ENCODE peak calls at places on chromosomes 16 and 17, in six cellular contexts. One of them, this sample, is unnamed. For H3K4me1, the result is how much of the 10 kb centered on the place peaks cover.

GRCh38 chr16:57265850-57266530 is 18.5 kb downstream of the PLLP start:
- DNase-seq in A549: no peak
- DNase-seq in esophagus muscularis mucosa: no peak
- DNase-seq in heart left ventricle: peak
- DNase-seq in tibial nerve: peak
- DNase-seq in breast epithelium: peak
- DNase-seq in this sample: peak

GRCh38 chr17:76852843-76853242 is 15.4 kb upstream of the MGAT5B start:
- DNase-seq in A549: no peak
- DNase-seq in esophagus muscularis mucosa: no peak
- DNase-seq in heart left ventricle: no peak
- DNase-seq in tibial nerve: no peak
- DNase-seq in breast epithelium: no peak
- DNase-seq in this sample: no peak

GRCh38 chr17:44354582-44355309 is 8.9 kb downstream of the FAM171A2 start:
- DNase-seq in A549: no peak
- DNase-seq in esophagus muscularis mucosa: no peak
- DNase-seq in heart left ventricle: no peak
- DNase-seq in tibial nerve: no peak
- DNase-seq in breast epithelium: no peak
- DNase-seq in this sample: no peak

GRCh38 chr17:39175695-39176093 is 9.7 kb upstream of the ARL5C start:
- DNase-seq in A549: no peak
- DNase-seq in esophagus muscularis mucosa: no peak
- DNase-seq in heart left ventricle: no peak
- DNase-seq in tibial nerve: no peak
- DNase-seq in breast epithelium: no peak
- DNase-seq in this sample: no peak

GRCh38 chr17:62692721-62693431 is 65.4 kb downstream of the MRC2 start:
- DNase-seq in A549: peak
- DNase-seq in esophagus muscularis mucosa: no peak
- DNase-seq in heart left ventricle: no peak
- DNase-seq in tibial nerve: no peak
- DNase-seq in breast epithelium: no peak
- DNase-seq in this sample: no peak

GRCh38 chr16:57029161-57030160 is 40.1 kb downstream of the NLRC5 start:
- DNase-seq in A549: no peak
- DNase-seq in esophagus muscularis mucosa: no peak
- DNase-seq in heart left ventricle: no peak
- DNase-seq in tibial nerve: no peak
- DNase-seq in breast epithelium: no peak
- DNase-seq in this sample: no peak

GRCh38 chr17:78575899-78576298 is 1.3 kb downstream of the DNAH17 start:
- DNase-seq in A549: no peak
- DNase-seq in esophagus muscularis mucosa: no peak
- DNase-seq in heart left ventricle: no peak
- DNase-seq in tibial nerve: no peak
- DNase-seq in breast epithelium: no peak
- DNase-seq in this sample: no peak

GRCh38 chr17:28701987-28702751 is 9.5 kb downstream of the PROCA1 start:
- DNase-seq in A549: no peak
- DNase-seq in esophagus muscularis mucosa: no peak
- DNase-seq in heart left ventricle: no peak
- DNase-seq in tibial nerve: no peak
- DNase-seq in breast epithelium: no peak
- DNase-seq in this sample: no peak

GRCh38 chr17:45306623-45307022 is 10.2 kb downstream of the MAP3K14 start:
- DNase-seq in A549: no peak
- DNase-seq in esophagus muscularis mucosa: no peak
- DNase-seq in heart left ventricle: no peak
- DNase-seq in tibial nerve: no peak
- DNase-seq in breast epithelium: no peak
- DNase-seq in this sample: no peak

GRCh38 chr17:48244121-48244711 is 136.7 kb downstream of the SNX11 start:
- DNase-seq in A549: peak
- DNase-seq in esophagus muscularis mucosa: no peak
- DNase-seq in heart left ventricle: no peak
- DNase-seq in tibial nerve: no peak
- DNase-seq in breast epithelium: no peak
- DNase-seq in this sample: no peak

GRCh38 chr16:13957197-13958078 is 37.5 kb downstream of the ERCC4 start:
- DNase-seq in A549: peak
- DNase-seq in esophagus muscularis mucosa: no peak
- DNase-seq in heart left ventricle: peak
- DNase-seq in tibial nerve: peak
- DNase-seq in breast epithelium: no peak
- DNase-seq in this sample: peak

GRCh38 chr16:50908468-50908867 is 166.6 kb downstream of the CYLD start:
- DNase-seq in A549: no peak
- DNase-seq in esophagus muscularis mucosa: no peak
- DNase-seq in heart left ventricle: no peak
- DNase-seq in tibial nerve: no peak
- DNase-seq in breast epithelium: no peak
- DNase-seq in this sample: no peak

GRCh38 chr16:51431517-51432241 is 280.6 kb upstream of the SALL1 start:
- DNase-seq in A549: peak
- DNase-seq in esophagus muscularis mucosa: no peak
- DNase-seq in heart left ventricle: no peak
- DNase-seq in tibial nerve: no peak
- DNase-seq in breast epithelium: no peak
- DNase-seq in this sample: no peak

GRCh38 chr16:19382887-19383816 is 34.5 kb upstream of the TMC5 start:
- DNase-seq in A549: no peak
- DNase-seq in esophagus muscularis mucosa: no peak
- DNase-seq in heart left ventricle: no peak
- DNase-seq in tibial nerve: no peak
- DNase-seq in breast epithelium: no peak
- DNase-seq in this sample: peak

GRCh38 chr17:68101992-68102758 is 66.6 kb downstream of the KPNA2 start:
- DNase-seq in A549: peak
- DNase-seq in esophagus muscularis mucosa: no peak
- DNase-seq in heart left ventricle: no peak
- DNase-seq in tibial nerve: peak
- DNase-seq in breast epithelium: no peak
- DNase-seq in this sample: peak

GRCh38 chr16:84833542-84834402 is 14.0 kb downstream of the CRISPLD2 start:
- DNase-seq in A549: no peak
- DNase-seq in esophagus muscularis mucosa: no peak
- DNase-seq in heart left ventricle: no peak
- DNase-seq in tibial nerve: no peak
- DNase-seq in breast epithelium: no peak
- DNase-seq in this sample: no peak

GRCh38 chr17:81794509-81794908 is 9.4 kb upstream of the GCGR start:
- DNase-seq in A549: no peak
- DNase-seq in esophagus muscularis mucosa: no peak
- DNase-seq in heart left ventricle: no peak
- DNase-seq in tibial nerve: no peak
- DNase-seq in breast epithelium: no peak
- DNase-seq in this sample: peak

GRCh38 chr16:1497014-1497598 is 3.9 kb downstream of the TELO2 start:
- DNase-seq in A549: no peak
- DNase-seq in esophagus muscularis mucosa: no peak
- DNase-seq in heart left ventricle: no peak
- DNase-seq in tibial nerve: no peak
- DNase-seq in breast epithelium: no peak
- DNase-seq in this sample: no peak

GRCh38 chr17:6075050-6075449 is 4.9 kb downstream of the WSCD1 start:
- DNase-seq in A549: no peak
- DNase-seq in esophagus muscularis mucosa: no peak
- DNase-seq in heart left ventricle: no peak
- DNase-seq in tibial nerve: no peak
- DNase-seq in breast epithelium: no peak
- DNase-seq in this sample: no peak

GRCh38 chr16:49491736-49492089 is 118.1 kb downstream of the C16orf78 start:
- DNase-seq in A549: peak
- DNase-seq in esophagus muscularis mucosa: no peak
- DNase-seq in heart left ventricle: peak
- DNase-seq in tibial nerve: peak
- DNase-seq in breast epithelium: peak
- DNase-seq in this sample: no peak

GRCh38 chr16:66335704-66336329 is 30.7 kb upstream of the CDH5 start:
- DNase-seq in A549: no peak
- DNase-seq in esophagus muscularis mucosa: no peak
- DNase-seq in heart left ventricle: peak
- DNase-seq in tibial nerve: no peak
- DNase-seq in breast epithelium: no peak
- DNase-seq in this sample: no peak

GRCh38 chr17:77886387-77886728 is 72.1 kb upstream of the TNRC6C start:
- DNase-seq in A549: peak
- DNase-seq in esophagus muscularis mucosa: no peak
- DNase-seq in heart left ventricle: peak
- DNase-seq in tibial nerve: no peak
- DNase-seq in breast epithelium: no peak
- DNase-seq in this sample: peak

GRCh38 chr17:27565874-27566672 is 64.9 kb upstream of the LGALS9 start:
- DNase-seq in A549: no peak
- DNase-seq in esophagus muscularis mucosa: no peak
- DNase-seq in heart left ventricle: no peak
- DNase-seq in tibial nerve: no peak
- DNase-seq in breast epithelium: no peak
- DNase-seq in this sample: no peak
- H3K4me1 ChIP-seq in A549: half or more
- H3K4me1 ChIP-seq in esophagus muscularis mucosa: under half
- H3K4me1 ChIP-seq in heart left ventricle: half or more
- H3K4me1 ChIP-seq in tibial nerve: under half
- H3K4me1 ChIP-seq in breast epithelium: under half
- H3K4me1 ChIP-seq in this sample: under half

DNA sequence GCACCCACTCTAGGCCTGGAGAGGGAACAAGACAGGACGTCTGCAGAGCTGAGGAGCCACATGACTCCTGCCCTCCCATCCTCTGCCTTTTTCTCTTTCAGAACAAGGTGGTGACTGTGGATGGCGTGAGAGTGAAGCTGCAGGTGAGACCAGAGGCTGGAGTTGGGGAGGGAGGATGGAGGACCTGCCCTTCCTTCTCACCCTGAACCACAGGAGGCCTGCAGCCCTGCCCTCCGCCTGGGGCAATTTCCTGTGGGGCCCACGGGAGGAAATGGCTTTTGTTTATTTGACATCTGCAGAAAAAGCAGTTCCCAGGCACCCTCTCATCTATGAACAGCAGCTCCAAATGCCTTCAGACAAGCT is 5.1 kb downstream of the RAB37 start:
- DNase-seq in A549: no peak
- DNase-seq in esophagus muscularis mucosa: no peak
- DNase-seq in heart left ventricle: no peak
- DNase-seq in tibial nerve: no peak
- DNase-seq in breast epithelium: no peak
- DNase-seq in this sample: no peak
- TF ChIP-seq POLR2A in A549: no peak
- TF ChIP-seq POLR2A in esophagus muscularis mucosa: no peak
- TF ChIP-seq POLR2A in heart left ventricle: no peak
- TF ChIP-seq POLR2A in tibial nerve: no peak
- TF ChIP-seq POLR2A in breast epithelium: no peak
- TF ChIP-seq POLR2A in this sample: no peak

DNA sequence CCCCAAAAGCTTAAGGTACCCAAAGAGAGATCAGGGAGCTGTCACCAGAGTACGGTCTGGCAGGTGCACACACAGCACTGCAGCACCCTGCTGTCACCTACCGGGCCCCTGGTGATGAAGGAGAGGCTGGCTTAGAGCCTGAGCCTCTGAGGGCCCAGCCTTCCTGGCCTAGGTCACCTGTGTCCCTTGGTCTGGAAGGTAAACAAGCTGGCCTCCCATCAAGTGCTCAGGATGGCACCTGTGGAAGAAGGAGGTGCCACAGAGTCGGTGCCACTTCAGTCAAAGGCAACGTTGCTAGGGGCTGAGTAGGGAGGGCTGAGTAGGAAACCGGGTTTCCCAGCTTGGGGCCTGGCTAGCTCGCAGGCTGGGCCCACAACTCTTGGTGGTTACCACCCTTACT is 70.7 kb downstream of the COG7 start:
- DNase-seq in A549: no peak
- DNase-seq in esophagus muscularis mucosa: no peak
- DNase-seq in heart left ventricle: no peak
- DNase-seq in tibial nerve: no peak
- DNase-seq in breast epithelium: no peak
- DNase-seq in this sample: no peak
- H3K4me1 ChIP-seq in A549: under half
- H3K4me1 ChIP-seq in esophagus muscularis mucosa: under half
- H3K4me1 ChIP-seq in heart left ventricle: under half
- H3K4me1 ChIP-seq in tibial nerve: under half
- H3K4me1 ChIP-seq in breast epithelium: under half
- H3K4me1 ChIP-seq in this sample: under half

DNA sequence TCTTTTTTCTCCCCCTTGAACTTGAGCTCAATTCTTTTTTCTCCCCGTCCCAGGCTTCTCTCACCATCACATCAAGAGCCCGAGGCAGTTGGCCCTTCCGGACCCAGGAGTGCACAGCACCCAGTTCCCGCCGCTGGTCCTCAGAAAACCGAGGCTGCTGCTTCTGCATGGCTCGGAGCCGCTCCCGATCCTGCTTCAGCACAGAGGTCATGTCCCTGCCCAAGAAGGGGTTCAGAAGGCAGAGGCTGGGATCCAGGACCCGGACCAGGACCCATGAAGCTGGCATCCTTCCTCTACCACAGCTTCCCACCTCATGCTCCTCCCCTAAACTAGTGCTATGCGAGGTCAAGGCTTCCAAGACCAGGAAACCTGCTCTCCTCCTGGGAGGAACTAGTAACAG is 10.5 kb downstream of the PER1 start:
- DNase-seq in A549: no peak
- DNase-seq in esophagus muscularis mucosa: no peak
- DNase-seq in heart left ventricle: no peak
- DNase-seq in tibial nerve: no peak
- DNase-seq in breast epithelium: no peak
- DNase-seq in this sample: no peak
- TF ChIP-seq POLR2A in A549: no peak
- TF ChIP-seq POLR2A in esophagus muscularis mucosa: no peak
- TF ChIP-seq POLR2A in heart left ventricle: no peak
- TF ChIP-seq POLR2A in tibial nerve: no peak
- TF ChIP-seq POLR2A in breast epithelium: no peak
- TF ChIP-seq POLR2A in this sample: no peak

This sample was measured in stomach.